ENCODE peak calls at places on chromosomes 6 and 20, in six cellular contexts. One of them, this sample, is unnamed.

GRCh38 chr6:155580904-155581303 is 125.3 kb upstream of the NOX3 start:
- DNase-seq in neuronal stem cell: no peak
- DNase-seq in H1: no peak
- DNase-seq in SK-N-SH: no peak
- DNase-seq in DND-41: no peak
- DNase-seq in fibroblast of lung: no peak
- DNase-seq in this sample: no peak

GRCh38 chr20:1362484-1362883 is 30.4 kb downstream of the FKBP1A start:
- DNase-seq in neuronal stem cell: no peak
- DNase-seq in DND-41: no peak
- DNase-seq in fibroblast of lung: no peak
- DNase-seq in H1: no peak
- DNase-seq in SK-N-SH: no peak
- DNase-seq in this sample: no peak

GRCh38 chr20:52972965-52973819 is 1.0 kb downstream of the TSHZ2 start:
- DNase-seq in SK-N-SH: peak; percentile 78
- DNase-seq in fibroblast of lung: no peak
- DNase-seq in neuronal stem cell: no peak
- DNase-seq in DND-41: no peak
- DNase-seq in H1: no peak
- DNase-seq in this sample: no peak

GRCh38 chr6:135522975-135523692 is 25.6 kb upstream of the AHI1 start:
- DNase-seq in neuronal stem cell: no peak
- DNase-seq in fibroblast of lung: peak; percentile 82
- DNase-seq in SK-N-SH: no peak
- DNase-seq in DND-41: no peak
- DNase-seq in H1: no peak
- DNase-seq in this sample: peak; percentile 26

GRCh38 chr20:8095648-8096572 is 36.2 kb upstream of the PLCB1 start:
- DNase-seq in H1: no peak
- DNase-seq in neuronal stem cell: no peak
- DNase-seq in fibroblast of lung: peak; percentile 56
- DNase-seq in DND-41: no peak
- DNase-seq in SK-N-SH: no peak
- DNase-seq in this sample: no peak

GRCh38 chr20:45044601-45045000 is 56.3 kb downstream of the KCNS1 start:
- DNase-seq in neuronal stem cell: no peak
- DNase-seq in SK-N-SH: no peak
- DNase-seq in H1: no peak
- DNase-seq in DND-41: no peak
- DNase-seq in fibroblast of lung: no peak
- DNase-seq in this sample: no peak

GRCh38 chr20:36097751-36098151 is 56.8 kb upstream of the EPB41L1 start:
- DNase-seq in H1: peak; percentile 68
- DNase-seq in fibroblast of lung: no peak
- DNase-seq in neuronal stem cell: no peak
- DNase-seq in SK-N-SH: no peak
- DNase-seq in DND-41: no peak
- DNase-seq in this sample: no peak

GRCh38 chr20:63750807-63751470 is 11.4 kb downstream of the SLC2A4RG start:
- DNase-seq in DND-41: peak; percentile 75
- DNase-seq in fibroblast of lung: no peak
- DNase-seq in H1: no peak
- DNase-seq in SK-N-SH: peak; percentile 40
- DNase-seq in neuronal stem cell: no peak
- DNase-seq in this sample: peak; percentile 57

GRCh38 chr6:135819665-135820064 is 31.8 kb upstream of the PDE7B start:
- DNase-seq in SK-N-SH: no peak
- DNase-seq in neuronal stem cell: no peak
- DNase-seq in DND-41: no peak
- DNase-seq in H1: no peak
- DNase-seq in fibroblast of lung: no peak
- DNase-seq in this sample: no peak

GRCh38 chr20:47605673-47606413 is 104.2 kb downstream of the NCOA3 start:
- DNase-seq in DND-41: no peak
- DNase-seq in neuronal stem cell: no peak
- DNase-seq in H1: no peak
- DNase-seq in fibroblast of lung: no peak
- DNase-seq in SK-N-SH: no peak
- DNase-seq in this sample: no peak

GRCh38 chr6:24595910-24596525 is 50.0 kb downstream of the KIAA0319 start:
- DNase-seq in fibroblast of lung: no peak
- DNase-seq in DND-41: no peak
- DNase-seq in H1: no peak
- DNase-seq in SK-N-SH: no peak
- DNase-seq in neuronal stem cell: no peak
- DNase-seq in this sample: no peak

GRCh38 chr6:105372142-105372861 is 30.6 kb downstream of the PREP start:
- DNase-seq in DND-41: no peak
- DNase-seq in neuronal stem cell: no peak
- DNase-seq in fibroblast of lung: no peak
- DNase-seq in H1: no peak
- DNase-seq in SK-N-SH: no peak
- DNase-seq in this sample: no peak

GRCh38 chr6:111763381-111763780 is 109.9 kb downstream of the FYN start:
- DNase-seq in H1: no peak
- DNase-seq in SK-N-SH: no peak
- DNase-seq in DND-41: no peak
- DNase-seq in neuronal stem cell: no peak
- DNase-seq in fibroblast of lung: peak; percentile 44
- DNase-seq in this sample: no peak

GRCh38 chr20:18057994-18058349 is 256 bp upstream of the OVOL2 start:
- DNase-seq in neuronal stem cell: no peak
- DNase-seq in DND-41: no peak
- DNase-seq in fibroblast of lung: no peak
- DNase-seq in H1: no peak
- DNase-seq in SK-N-SH: peak; percentile 31
- DNase-seq in this sample: no peak

GRCh38 chr20:54122189-54122588 is 51.6 kb downstream of the CYP24A1 start:
- DNase-seq in H1: no peak
- DNase-seq in fibroblast of lung: peak; percentile 55
- DNase-seq in neuronal stem cell: no peak
- DNase-seq in DND-41: no peak
- DNase-seq in SK-N-SH: no peak
- DNase-seq in this sample: peak; percentile 72

GRCh38 chr20:58890073-58890453 is 37.5 kb downstream of the GNAS start:
- DNase-seq in H1: no peak
- DNase-seq in DND-41: peak; percentile 18
- DNase-seq in SK-N-SH: no peak
- DNase-seq in neuronal stem cell: no peak
- DNase-seq in fibroblast of lung: no peak
- DNase-seq in this sample: no peak

GRCh38 chr6:85576479-85576878 is 17.2 kb downstream of the SNX14 start:
- DNase-seq in SK-N-SH: peak; percentile 13
- DNase-seq in neuronal stem cell: no peak
- DNase-seq in DND-41: no peak
- DNase-seq in fibroblast of lung: peak; percentile 51
- DNase-seq in H1: no peak
- DNase-seq in this sample: no peak

GRCh38 chr6:159633196-159633595 is 59.8 kb downstream of the SOD2 start:
- DNase-seq in fibroblast of lung: peak; percentile 29
- DNase-seq in DND-41: no peak
- DNase-seq in neuronal stem cell: no peak
- DNase-seq in H1: no peak
- DNase-seq in SK-N-SH: peak; percentile 47
- DNase-seq in this sample: no peak

GRCh38 chr6:41352396-41352795 is 17.0 kb downstream of the NCR2 start:
- DNase-seq in fibroblast of lung: no peak
- DNase-seq in neuronal stem cell: no peak
- DNase-seq in DND-41: peak; percentile 0
- DNase-seq in H1: no peak
- DNase-seq in SK-N-SH: no peak
- DNase-seq in this sample: no peak

DNA sequence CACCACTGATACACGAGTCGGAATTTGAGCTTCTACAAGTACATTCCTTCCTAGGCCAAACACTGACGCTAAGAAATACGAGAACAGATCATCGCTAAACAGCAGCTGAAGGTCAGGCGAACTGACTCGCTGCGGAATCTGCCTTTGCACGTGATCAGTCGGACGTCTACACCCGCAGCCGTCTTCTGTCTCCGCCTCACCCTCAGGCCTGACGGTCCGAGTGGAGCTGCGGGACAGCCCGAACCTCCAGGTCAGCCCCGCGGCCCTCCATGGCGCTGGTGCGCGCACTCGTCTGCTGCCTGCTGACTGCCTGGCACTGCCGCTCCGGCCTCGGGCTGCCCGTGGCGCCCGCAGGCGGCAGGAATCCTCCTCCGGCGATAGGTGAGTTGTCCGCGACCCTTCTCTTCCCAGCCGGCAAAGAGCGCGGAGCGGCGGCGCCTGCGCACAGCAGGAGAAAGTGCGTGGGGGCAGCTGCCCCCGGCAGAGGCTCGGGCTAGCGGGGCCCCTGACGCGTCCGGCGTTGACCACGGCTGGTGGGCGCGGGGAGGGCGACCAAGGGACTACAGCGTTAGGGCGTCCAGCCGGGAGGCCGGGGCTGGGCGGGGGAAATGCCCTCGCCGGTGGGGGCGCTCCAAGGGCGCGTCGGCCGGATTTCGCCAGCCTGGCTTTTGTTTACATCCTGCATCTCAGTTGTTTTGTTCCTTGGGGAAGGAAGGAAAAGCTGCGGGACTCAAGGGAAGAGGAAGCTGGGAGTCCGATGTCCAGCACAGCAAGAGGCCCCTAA is at the start of gene SMPDL3A:
- DNase-seq in DND-41: no peak
- DNase-seq in neuronal stem cell: peak; percentile 73
- DNase-seq in SK-N-SH: peak; percentile 69
- DNase-seq in fibroblast of lung: peak; percentile 96
- DNase-seq in H1: peak; percentile 44
- DNase-seq in this sample: peak; percentile 87
- H2AFZ ChIP-seq in DND-41: no peak within 1 kb of the TSS
- H2AFZ ChIP-seq in neuronal stem cell: peak within 1 kb of the TSS; percentile 94
- H2AFZ ChIP-seq in SK-N-SH: peak within 1 kb of the TSS; percentile 83
- H2AFZ ChIP-seq in fibroblast of lung: peak within 1 kb of the TSS; percentile 90
- H2AFZ ChIP-seq in H1: peak within 1 kb of the TSS; percentile 96
- H2AFZ ChIP-seq in this sample: peak within 1 kb of the TSS; percentile 99

GRCh38 chr6:169854083-169854725 is 102.8 kb downstream of the ERMARD start:
- DNase-seq in SK-N-SH: no peak
- DNase-seq in H1: no peak
- DNase-seq in fibroblast of lung: no peak
- DNase-seq in DND-41: no peak
- DNase-seq in neuronal stem cell: no peak
- DNase-seq in this sample: peak; percentile 50

GRCh38 chr6:169853196-169854082 is 102.0 kb downstream of the ERMARD start:
- DNase-seq in H1: no peak
- DNase-seq in neuronal stem cell: no peak
- DNase-seq in SK-N-SH: no peak
- DNase-seq in fibroblast of lung: no peak
- DNase-seq in DND-41: no peak
- DNase-seq in this sample: peak; percentile 71

GRCh38 chr6:169851641-169852503 is 100.5 kb downstream of the ERMARD start:
- DNase-seq in SK-N-SH: no peak
- DNase-seq in DND-41: no peak
- DNase-seq in neuronal stem cell: no peak
- DNase-seq in H1: no peak
- DNase-seq in fibroblast of lung: no peak
- DNase-seq in this sample: peak; percentile 41

GRCh38 chr6:169850746-169851145 is 99.3 kb downstream of the ERMARD start:
- DNase-seq in SK-N-SH: no peak
- DNase-seq in neuronal stem cell: no peak
- DNase-seq in H1: no peak
- DNase-seq in DND-41: no peak
- DNase-seq in fibroblast of lung: no peak
- DNase-seq in this sample: no peak

DNA sequence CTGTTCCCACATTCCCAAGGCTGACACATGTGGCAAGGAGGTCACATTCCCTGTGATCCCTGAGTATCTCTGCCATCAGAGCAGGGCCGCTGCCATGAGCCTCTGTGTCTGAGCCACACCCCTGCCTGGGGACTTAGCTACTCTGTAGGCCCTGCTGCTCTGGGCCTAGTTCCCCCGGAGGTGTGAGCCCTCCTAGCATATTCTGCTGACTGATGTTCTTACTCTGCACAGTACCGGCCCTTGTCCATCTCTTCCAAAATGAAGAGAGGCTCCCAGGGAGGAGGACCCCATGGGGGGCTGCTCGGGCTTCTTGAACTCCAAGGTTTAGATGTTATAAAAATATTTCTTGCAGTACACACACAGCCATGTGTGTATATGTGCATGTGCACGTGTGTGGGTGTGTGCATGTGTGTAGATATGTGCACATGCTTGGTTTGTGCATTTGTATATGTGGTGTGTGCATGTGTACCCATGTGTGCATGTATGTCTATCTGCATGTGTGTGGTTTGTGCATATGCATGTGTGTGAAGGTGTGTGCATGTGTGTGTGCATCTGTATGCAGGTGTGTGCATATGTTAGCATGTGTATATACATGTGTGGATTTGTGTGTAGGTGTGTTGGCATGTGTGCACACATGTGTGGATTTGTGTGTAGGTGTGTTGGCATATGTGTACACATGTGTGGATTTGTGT is 101.2 kb downstream of the ERMARD start:
- DNase-seq in H1: no peak
- DNase-seq in neuronal stem cell: no peak
- DNase-seq in DND-41: no peak
- DNase-seq in fibroblast of lung: no peak
- DNase-seq in SK-N-SH: peak; percentile 17
- DNase-seq in this sample: peak; percentile 23
- H2AFZ ChIP-seq in H1: peak overlapping the region; percentile 50
- H2AFZ ChIP-seq in neuronal stem cell: peak overlapping the region; percentile 64
- H2AFZ ChIP-seq in DND-41: no peak overlapping the region
- H2AFZ ChIP-seq in fibroblast of lung: no peak overlapping the region
- H2AFZ ChIP-seq in SK-N-SH: no peak overlapping the region
- H2AFZ ChIP-seq in this sample: no peak overlapping the region

GRCh38 chr6:133774356-133774755 is 114.6 kb upstream of the TCF21 start:
- DNase-seq in H1: no peak
- DNase-seq in DND-41: no peak
- DNase-seq in SK-N-SH: no peak
- DNase-seq in neuronal stem cell: no peak
- DNase-seq in fibroblast of lung: peak; percentile 37
- DNase-seq in this sample: peak; percentile 81
- H2AFZ ChIP-seq in H1: no peak overlapping the region
- H2AFZ ChIP-seq in DND-41: no peak overlapping the region
- H2AFZ ChIP-seq in SK-N-SH: peak overlapping the region; percentile 96
- H2AFZ ChIP-seq in neuronal stem cell: peak overlapping the region; percentile 1
- H2AFZ ChIP-seq in fibroblast of lung: peak overlapping the region; percentile 73
- H2AFZ ChIP-seq in this sample: peak overlapping the region; percentile 93

DNA sequence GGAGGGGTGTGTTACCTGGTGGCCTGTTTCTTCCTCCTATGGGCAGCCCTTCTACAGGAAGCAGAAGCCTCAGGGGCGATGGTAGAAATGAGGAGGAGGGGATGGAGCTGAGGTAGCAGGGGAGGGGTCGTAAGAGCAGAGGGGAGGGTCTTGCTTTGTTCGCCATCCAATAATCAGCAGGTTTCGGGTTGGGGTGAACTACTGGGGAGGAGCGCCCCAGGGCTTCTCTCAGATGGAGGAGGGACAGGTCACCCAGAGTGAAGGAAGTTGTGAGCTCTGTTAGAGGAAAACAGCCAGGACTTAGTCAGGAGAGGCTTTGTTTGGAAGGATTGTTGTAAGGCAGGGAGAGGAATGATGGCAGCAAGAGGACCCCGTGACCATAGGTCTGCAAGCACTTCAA is 1.4 kb upstream of the CCR6 start:
- DNase-seq in fibroblast of lung: no peak
- DNase-seq in SK-N-SH: no peak
- DNase-seq in H1: no peak
- DNase-seq in neuronal stem cell: no peak
- DNase-seq in DND-41: no peak
- DNase-seq in this sample: no peak
- H2AFZ ChIP-seq in fibroblast of lung: no peak overlapping the region
- H2AFZ ChIP-seq in SK-N-SH: no peak overlapping the region
- H2AFZ ChIP-seq in H1: no peak overlapping the region
- H2AFZ ChIP-seq in neuronal stem cell: peak overlapping the region; percentile 25
- H2AFZ ChIP-seq in DND-41: no peak overlapping the region
- H2AFZ ChIP-seq in this sample: no peak overlapping the region

This sample was measured in osteoblast.